ENCODE peak calls at places on chromosomes 4 and X, in five cellular contexts. One of them, this sample, is unnamed.

GRCh38 chrX:31580726-31581125 is 508.9 kb upstream of the FTHL17 start:
- DNase-seq in H1: no peak
- DNase-seq in SK-N-SH: no peak
- DNase-seq in HepG2: no peak
- DNase-seq in HCT116: no peak
- DNase-seq in this sample: no peak

GRCh38 chr4:86451560-86452322 is 91.9 kb upstream of the MAPK10 start:
- DNase-seq in HCT116: no peak
- DNase-seq in SK-N-SH: peak
- DNase-seq in H1: no peak
- DNase-seq in HepG2: no peak
- DNase-seq in this sample: peak

GRCh38 chrX:38768079-38768478 is 33.2 kb upstream of the MID1IP1 start:
- DNase-seq in HepG2: no peak
- DNase-seq in HCT116: no peak
- DNase-seq in SK-N-SH: peak
- DNase-seq in H1: no peak
- DNase-seq in this sample: peak

GRCh38 chrX:2894885-2895292 is 34.2 kb downstream of the ARSD start:
- DNase-seq in SK-N-SH: peak
- DNase-seq in HepG2: peak
- DNase-seq in H1: no peak
- DNase-seq in HCT116: no peak
- DNase-seq in this sample: no peak

GRCh38 chr4:85798011-85798770 is 323.2 kb downstream of the ARHGAP24 start:
- DNase-seq in H1: no peak
- DNase-seq in SK-N-SH: no peak
- DNase-seq in HCT116: no peak
- DNase-seq in HepG2: no peak
- DNase-seq in this sample: no peak

GRCh38 chrX:120262781-120263719 is 12.4 kb downstream of the ZBTB33 start:
- DNase-seq in HCT116: no peak
- DNase-seq in SK-N-SH: no peak
- DNase-seq in HepG2: no peak
- DNase-seq in H1: no peak
- DNase-seq in this sample: no peak

GRCh38 chr4:183960021-183960420 is 54.9 kb downstream of the STOX2 start:
- DNase-seq in HCT116: no peak
- DNase-seq in SK-N-SH: peak
- DNase-seq in HepG2: no peak
- DNase-seq in H1: peak
- DNase-seq in this sample: no peak

GRCh38 chr4:76198411-76199237 is 15.0 kb downstream of the SCARB2 start:
- DNase-seq in HepG2: no peak
- DNase-seq in SK-N-SH: peak
- DNase-seq in H1: no peak
- DNase-seq in HCT116: no peak
- DNase-seq in this sample: peak

GRCh38 chr4:101066586-101066985 is 280.7 kb downstream of the PPP3CA start:
- DNase-seq in H1: no peak
- DNase-seq in SK-N-SH: no peak
- DNase-seq in HCT116: no peak
- DNase-seq in HepG2: no peak
- DNase-seq in this sample: no peak

GRCh38 chr4:76199664-76200211 is 13.9 kb downstream of the SCARB2 start:
- DNase-seq in H1: no peak
- DNase-seq in SK-N-SH: no peak
- DNase-seq in HCT116: no peak
- DNase-seq in HepG2: no peak
- DNase-seq in this sample: no peak

GRCh38 chrX:10142041-10142589 is 14.7 kb upstream of the CLCN4 start:
- DNase-seq in H1: no peak
- DNase-seq in SK-N-SH: no peak
- DNase-seq in HepG2: no peak
- DNase-seq in HCT116: no peak
- DNase-seq in this sample: no peak

GRCh38 chrX:39818071-39818470 is 279.7 kb downstream of the BCOR start:
- DNase-seq in H1: no peak
- DNase-seq in SK-N-SH: peak
- DNase-seq in HepG2: no peak
- DNase-seq in HCT116: no peak
- DNase-seq in this sample: no peak

GRCh38 chr4:21203416-21203815 is 503.2 kb downstream of the PACRGL start:
- DNase-seq in HepG2: no peak
- DNase-seq in SK-N-SH: no peak
- DNase-seq in H1: no peak
- DNase-seq in HCT116: no peak
- DNase-seq in this sample: no peak

GRCh38 chr4:154807042-154807630 is 26.1 kb downstream of the RBM46 start:
- DNase-seq in SK-N-SH: peak
- DNase-seq in HepG2: peak
- DNase-seq in HCT116: peak
- DNase-seq in H1: no peak
- DNase-seq in this sample: peak

GRCh38 chrX:27008486-27008885 is 454.7 kb downstream of the PPP4R3C start:
- DNase-seq in SK-N-SH: no peak
- DNase-seq in HCT116: no peak
- DNase-seq in H1: no peak
- DNase-seq in HepG2: no peak
- DNase-seq in this sample: no peak

GRCh38 chr4:21949073-21949457 is 493 bp upstream of the KCNIP4 start:
- DNase-seq in H1: peak
- DNase-seq in HepG2: no peak
- DNase-seq in SK-N-SH: no peak
- DNase-seq in HCT116: no peak
- DNase-seq in this sample: no peak

GRCh38 chr4:2830632-2831610 is 12.7 kb upstream of the ADD1 start:
- DNase-seq in H1: no peak
- DNase-seq in SK-N-SH: peak
- DNase-seq in HCT116: no peak
- DNase-seq in HepG2: no peak
- DNase-seq in this sample: no peak

GRCh38 chr4:113040793-113041192 is 8.7 kb upstream of the ANK2 start:
- DNase-seq in H1: no peak
- DNase-seq in HCT116: no peak
- DNase-seq in HepG2: no peak
- DNase-seq in SK-N-SH: no peak
- DNase-seq in this sample: no peak

GRCh38 chrX:43450355-43450754 is 205.7 kb upstream of the MAOA start:
- DNase-seq in HepG2: no peak
- DNase-seq in HCT116: no peak
- DNase-seq in SK-N-SH: no peak
- DNase-seq in H1: no peak
- DNase-seq in this sample: no peak

GRCh38 chr4:154184238-154184637 is 307.4 kb downstream of the DCHS2 start:
- DNase-seq in HepG2: no peak
- DNase-seq in H1: no peak
- DNase-seq in SK-N-SH: no peak
- DNase-seq in HCT116: no peak
- DNase-seq in this sample: no peak

GRCh38 chr4:182144621-182145359 is 98.4 kb upstream of the TENM3 start:
- DNase-seq in HCT116: no peak
- DNase-seq in HepG2: no peak
- DNase-seq in SK-N-SH: peak
- DNase-seq in H1: peak
- DNase-seq in this sample: no peak

GRCh38 chrX:16786791-16787735 is 797 bp downstream of the TXLNG start:
- DNase-seq in H1: peak
- DNase-seq in HepG2: no peak
- DNase-seq in HCT116: no peak
- DNase-seq in SK-N-SH: peak
- DNase-seq in this sample: no peak

GRCh38 chr4:53914313-53915016 is 149.9 kb downstream of the CHIC2 start:
- DNase-seq in SK-N-SH: no peak
- DNase-seq in HCT116: no peak
- DNase-seq in HepG2: no peak
- DNase-seq in H1: no peak
- DNase-seq in this sample: no peak

DNA sequence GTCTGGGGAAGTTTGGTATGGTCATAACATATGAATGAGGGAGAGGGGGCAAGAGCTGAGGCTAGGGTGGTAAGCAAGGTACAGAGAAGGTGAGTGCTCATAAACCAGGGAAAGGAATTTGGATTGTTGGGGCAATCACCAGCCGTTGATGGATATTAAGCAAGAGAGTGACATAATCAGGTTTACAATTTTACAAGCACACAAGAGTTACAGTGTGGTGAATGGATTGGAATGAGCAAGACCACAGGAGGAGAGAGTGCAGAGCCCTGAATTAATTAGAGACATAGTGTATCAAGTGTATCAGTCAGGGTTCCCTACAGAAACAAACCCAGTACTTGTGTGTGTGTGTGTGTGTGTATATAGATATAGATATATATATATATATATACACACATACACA is 18.7 kb upstream of the FMR1NB start:
- DNase-seq in H1: no peak
- DNase-seq in SK-N-SH: no peak
- DNase-seq in HCT116: no peak
- DNase-seq in HepG2: no peak
- DNase-seq in this sample: no peak
- TF ChIP-seq JUND in H1: no peak
- TF ChIP-seq JUND in SK-N-SH: no peak
- TF ChIP-seq JUND in HCT116: no peak
- TF ChIP-seq JUND in HepG2: no peak
- TF ChIP-seq JUND in this sample: no peak

DNA sequence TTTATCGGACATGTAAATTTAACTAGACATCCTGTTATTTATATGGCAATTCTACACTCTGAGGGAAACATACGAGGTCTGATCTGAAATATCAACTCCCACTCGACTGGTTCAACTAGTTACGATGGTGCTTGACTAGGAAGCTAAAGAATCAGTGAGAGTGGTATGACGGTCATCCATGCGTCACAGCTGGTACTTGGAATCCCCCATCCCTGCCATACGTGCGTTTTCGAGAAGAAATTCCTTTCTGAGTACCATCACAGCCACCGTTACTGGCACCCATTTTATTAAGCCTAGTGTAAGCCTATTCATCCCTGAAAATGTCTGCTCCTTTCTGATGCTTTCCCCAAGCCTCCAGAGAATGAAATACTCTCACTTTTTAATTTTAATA is 695 bp upstream of the PIGA start:
- DNase-seq in HepG2: no peak
- DNase-seq in SK-N-SH: peak
- DNase-seq in HCT116: no peak
- DNase-seq in H1: no peak
- DNase-seq in this sample: no peak
- TF ChIP-seq JUND in HepG2: no peak
- TF ChIP-seq JUND in SK-N-SH: no peak
- TF ChIP-seq JUND in HCT116: no peak
- TF ChIP-seq JUND in H1: no peak
- TF ChIP-seq JUND in this sample: no peak

DNA sequence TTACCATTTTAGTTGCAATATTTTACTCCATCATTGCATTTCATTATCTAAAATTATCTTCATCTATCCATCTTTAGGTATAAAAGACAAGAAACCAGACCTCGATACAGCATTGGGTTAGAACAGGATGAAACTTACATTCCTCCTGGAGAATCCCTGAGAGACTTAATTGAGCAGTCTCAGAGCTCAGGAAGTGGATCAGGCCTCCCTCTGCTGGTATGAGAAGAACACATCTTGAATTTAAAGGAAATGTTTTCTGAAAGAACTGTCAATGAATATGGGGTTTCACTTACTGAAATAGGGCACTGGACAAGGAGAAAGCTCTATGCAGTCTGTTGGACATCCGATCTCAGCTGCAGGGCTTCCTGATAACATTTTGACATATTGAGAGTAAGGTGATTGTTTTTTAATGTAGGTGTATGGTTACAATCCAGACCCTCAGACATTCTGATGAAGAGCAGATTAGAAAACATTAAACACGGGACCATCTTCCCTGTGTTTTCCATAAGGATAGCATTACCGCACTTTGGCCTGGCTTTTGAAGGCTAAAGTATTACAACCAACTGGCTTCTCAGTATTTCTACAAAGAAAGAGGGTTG is 367.2 kb downstream of the BMPR1B start:
- DNase-seq in SK-N-SH: peak
- DNase-seq in H1: no peak
- DNase-seq in HepG2: peak
- DNase-seq in HCT116: peak
- DNase-seq in this sample: peak
- TF ChIP-seq JUND in SK-N-SH: no peak
- TF ChIP-seq JUND in H1: no peak
- TF ChIP-seq JUND in HepG2: no peak
- TF ChIP-seq JUND in HCT116: no peak
- TF ChIP-seq JUND in this sample: no peak

GRCh38 chrX:20128678-20129077 is 12.0 kb upstream of the MAP7D2 start:
- DNase-seq in SK-N-SH: no peak
- DNase-seq in HepG2: no peak
- DNase-seq in HCT116: no peak
- DNase-seq in H1: no peak
- DNase-seq in this sample: no peak
- TF ChIP-seq JUND in SK-N-SH: no peak
- TF ChIP-seq JUND in HepG2: no peak
- TF ChIP-seq JUND in HCT116: no peak
- TF ChIP-seq JUND in H1: no peak
- TF ChIP-seq JUND in this sample: no peak

This sample was measured in T47D.